ENCODE peak calls at places on chromosomes 1 and 21, in ten cellular contexts. One of them, this sample, is unnamed.

GRCh38 chr1:52976183-52977035 is 49.3 kb downstream of the SCP2 start:
- DNase-seq in coronary artery: no peak
- DNase-seq in uterus: no peak
- DNase-seq in fibroblast of pulmonary artery: no peak
- DNase-seq in nephron progenitor cell: no peak
- DNase-seq in A549: no peak
- DNase-seq in IMR-90: no peak
- DNase-seq in body of pancreas: no peak
- DNase-seq in colonic mucosa: no peak
- DNase-seq in cardiac muscle cell: no peak
- DNase-seq in this sample: no peak

GRCh38 chr1:159647616-159648015 is 60.0 kb downstream of the APCS start:
- DNase-seq in uterus: no peak
- DNase-seq in IMR-90: no peak
- DNase-seq in nephron progenitor cell: no peak
- DNase-seq in colonic mucosa: no peak
- DNase-seq in coronary artery: no peak
- DNase-seq in fibroblast of pulmonary artery: no peak
- DNase-seq in cardiac muscle cell: no peak
- DNase-seq in A549: no peak
- DNase-seq in body of pancreas: no peak
- DNase-seq in this sample: no peak

GRCh38 chr21:39121600-39122355 is 61.5 kb downstream of the PSMG1 start:
- DNase-seq in nephron progenitor cell: no peak
- DNase-seq in colonic mucosa: peak; percentile 15
- DNase-seq in cardiac muscle cell: no peak
- DNase-seq in body of pancreas: no peak
- DNase-seq in fibroblast of pulmonary artery: no peak
- DNase-seq in IMR-90: no peak
- DNase-seq in A549: no peak
- DNase-seq in uterus: no peak
- DNase-seq in coronary artery: no peak
- DNase-seq in this sample: no peak

GRCh38 chr1:25447547-25447946 is 16.9 kb downstream of the MACO1 start:
- DNase-seq in colonic mucosa: no peak
- DNase-seq in IMR-90: no peak
- DNase-seq in body of pancreas: no peak
- DNase-seq in cardiac muscle cell: no peak
- DNase-seq in A549: no peak
- DNase-seq in coronary artery: no peak
- DNase-seq in uterus: no peak
- DNase-seq in nephron progenitor cell: no peak
- DNase-seq in fibroblast of pulmonary artery: no peak
- DNase-seq in this sample: no peak

GRCh38 chr1:215749423-215749822 is 182.3 kb downstream of the KCTD3 start:
- DNase-seq in IMR-90: peak; percentile 90
- DNase-seq in cardiac muscle cell: no peak
- DNase-seq in nephron progenitor cell: no peak
- DNase-seq in uterus: no peak
- DNase-seq in coronary artery: no peak
- DNase-seq in colonic mucosa: no peak
- DNase-seq in A549: no peak
- DNase-seq in body of pancreas: no peak
- DNase-seq in fibroblast of pulmonary artery: peak; percentile 33
- DNase-seq in this sample: peak; percentile 16

GRCh38 chr1:26582053-26582835 is 52.7 kb downstream of the RPS6KA1 start:
- DNase-seq in coronary artery: no peak
- DNase-seq in colonic mucosa: no peak
- DNase-seq in nephron progenitor cell: no peak
- DNase-seq in cardiac muscle cell: no peak
- DNase-seq in body of pancreas: no peak
- DNase-seq in fibroblast of pulmonary artery: no peak
- DNase-seq in uterus: no peak
- DNase-seq in IMR-90: no peak
- DNase-seq in A549: no peak
- DNase-seq in this sample: no peak

GRCh38 chr1:221740941-221741363 is 937 bp downstream of the DUSP10 start:
- DNase-seq in nephron progenitor cell: peak; percentile 5
- DNase-seq in coronary artery: no peak
- DNase-seq in A549: no peak
- DNase-seq in cardiac muscle cell: no peak
- DNase-seq in IMR-90: peak; percentile 35
- DNase-seq in body of pancreas: peak; percentile 33
- DNase-seq in colonic mucosa: no peak
- DNase-seq in uterus: no peak
- DNase-seq in fibroblast of pulmonary artery: peak; percentile 24
- DNase-seq in this sample: no peak

GRCh38 chr1:82867781-82868180 is 1067.0 kb downstream of the ADGRL2 start:
- DNase-seq in cardiac muscle cell: no peak
- DNase-seq in coronary artery: no peak
- DNase-seq in A549: no peak
- DNase-seq in body of pancreas: no peak
- DNase-seq in colonic mucosa: no peak
- DNase-seq in IMR-90: no peak
- DNase-seq in nephron progenitor cell: no peak
- DNase-seq in uterus: no peak
- DNase-seq in fibroblast of pulmonary artery: no peak
- DNase-seq in this sample: no peak

GRCh38 chr1:97712980-97713379 is 207.9 kb downstream of the DPYD start:
- DNase-seq in A549: no peak
- DNase-seq in cardiac muscle cell: no peak
- DNase-seq in coronary artery: no peak
- DNase-seq in fibroblast of pulmonary artery: no peak
- DNase-seq in body of pancreas: no peak
- DNase-seq in IMR-90: no peak
- DNase-seq in nephron progenitor cell: no peak
- DNase-seq in colonic mucosa: no peak
- DNase-seq in uterus: no peak
- DNase-seq in this sample: no peak

GRCh38 chr1:201748331-201748730 is 80.6 kb upstream of the IPO9 start:
- DNase-seq in uterus: no peak
- DNase-seq in nephron progenitor cell: no peak
- DNase-seq in IMR-90: peak; percentile 97
- DNase-seq in coronary artery: no peak
- DNase-seq in A549: no peak
- DNase-seq in cardiac muscle cell: peak; percentile 86
- DNase-seq in fibroblast of pulmonary artery: peak; percentile 92
- DNase-seq in colonic mucosa: no peak
- DNase-seq in body of pancreas: no peak
- DNase-seq in this sample: no peak

GRCh38 chr1:235006816-235007215 is 121.8 kb downstream of the TOMM20 start:
- DNase-seq in nephron progenitor cell: no peak
- DNase-seq in IMR-90: no peak
- DNase-seq in coronary artery: no peak
- DNase-seq in A549: no peak
- DNase-seq in colonic mucosa: no peak
- DNase-seq in uterus: no peak
- DNase-seq in fibroblast of pulmonary artery: no peak
- DNase-seq in body of pancreas: no peak
- DNase-seq in cardiac muscle cell: no peak
- DNase-seq in this sample: no peak

GRCh38 chr21:43819511-43820405 is 30.4 kb downstream of the RRP1 start:
- DNase-seq in IMR-90: no peak
- DNase-seq in body of pancreas: no peak
- DNase-seq in cardiac muscle cell: no peak
- DNase-seq in colonic mucosa: no peak
- DNase-seq in uterus: no peak
- DNase-seq in nephron progenitor cell: no peak
- DNase-seq in fibroblast of pulmonary artery: no peak
- DNase-seq in coronary artery: no peak
- DNase-seq in A549: no peak
- DNase-seq in this sample: no peak

GRCh38 chr1:110011527-110012041 is 22.8 kb upstream of the STRIP1 start:
- DNase-seq in cardiac muscle cell: peak; percentile 77
- DNase-seq in colonic mucosa: peak; percentile 53
- DNase-seq in IMR-90: peak; percentile 73
- DNase-seq in fibroblast of pulmonary artery: peak; percentile 78
- DNase-seq in nephron progenitor cell: peak; percentile 13
- DNase-seq in uterus: no peak
- DNase-seq in coronary artery: no peak
- DNase-seq in body of pancreas: peak; percentile 31
- DNase-seq in A549: peak; percentile 56
- DNase-seq in this sample: peak; percentile 35

GRCh38 chr1:48450505-48450904 is 21.5 kb downstream of the SPATA6 start:
- DNase-seq in nephron progenitor cell: no peak
- DNase-seq in A549: no peak
- DNase-seq in fibroblast of pulmonary artery: peak; percentile 22
- DNase-seq in colonic mucosa: no peak
- DNase-seq in IMR-90: no peak
- DNase-seq in body of pancreas: no peak
- DNase-seq in coronary artery: no peak
- DNase-seq in cardiac muscle cell: peak; percentile 10
- DNase-seq in uterus: no peak
- DNase-seq in this sample: no peak
- TF ChIP-seq CTCF in nephron progenitor cell: no peak
- TF ChIP-seq CTCF in A549: peak; percentile 0
- TF ChIP-seq CTCF in fibroblast of pulmonary artery: peak; percentile 49
- TF ChIP-seq CTCF in colonic mucosa: peak; percentile 17
- TF ChIP-seq CTCF in IMR-90: peak; percentile 14
- TF ChIP-seq CTCF in body of pancreas: no peak
- TF ChIP-seq CTCF in coronary artery: no peak
- TF ChIP-seq CTCF in cardiac muscle cell: peak; percentile 26
- TF ChIP-seq CTCF in uterus: no peak
- TF ChIP-seq CTCF in this sample: peak; percentile 12

DNA sequence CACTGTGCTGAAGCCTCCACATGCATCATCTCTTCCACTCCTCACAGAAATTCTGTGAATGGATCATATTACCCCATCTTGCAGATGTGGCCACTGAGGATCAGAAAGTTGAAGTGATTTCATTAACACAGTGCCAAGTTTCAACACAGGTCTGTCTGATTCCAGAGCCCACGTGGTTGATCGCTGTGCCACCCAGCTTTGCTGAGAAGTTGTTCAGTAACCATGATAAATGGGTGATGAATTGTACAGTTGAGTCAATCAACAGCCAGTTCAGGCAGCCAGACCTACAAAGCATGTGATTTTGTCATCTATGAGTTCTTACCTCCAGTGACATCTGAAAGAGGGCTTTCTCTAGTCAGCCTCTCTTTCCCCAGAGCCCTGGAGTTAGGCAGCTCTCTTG is 61.8 kb upstream of the GRHL3 start:
- DNase-seq in cardiac muscle cell: no peak
- DNase-seq in nephron progenitor cell: no peak
- DNase-seq in colonic mucosa: no peak
- DNase-seq in uterus: no peak
- DNase-seq in fibroblast of pulmonary artery: no peak
- DNase-seq in coronary artery: no peak
- DNase-seq in A549: no peak
- DNase-seq in body of pancreas: no peak
- DNase-seq in IMR-90: no peak
- DNase-seq in this sample: no peak
- TF ChIP-seq CTCF in cardiac muscle cell: no peak
- TF ChIP-seq CTCF in nephron progenitor cell: no peak
- TF ChIP-seq CTCF in colonic mucosa: no peak
- TF ChIP-seq CTCF in uterus: no peak
- TF ChIP-seq CTCF in fibroblast of pulmonary artery: no peak
- TF ChIP-seq CTCF in coronary artery: no peak
- TF ChIP-seq CTCF in A549: no peak
- TF ChIP-seq CTCF in body of pancreas: no peak
- TF ChIP-seq CTCF in IMR-90: no peak
- TF ChIP-seq CTCF in this sample: no peak

DNA sequence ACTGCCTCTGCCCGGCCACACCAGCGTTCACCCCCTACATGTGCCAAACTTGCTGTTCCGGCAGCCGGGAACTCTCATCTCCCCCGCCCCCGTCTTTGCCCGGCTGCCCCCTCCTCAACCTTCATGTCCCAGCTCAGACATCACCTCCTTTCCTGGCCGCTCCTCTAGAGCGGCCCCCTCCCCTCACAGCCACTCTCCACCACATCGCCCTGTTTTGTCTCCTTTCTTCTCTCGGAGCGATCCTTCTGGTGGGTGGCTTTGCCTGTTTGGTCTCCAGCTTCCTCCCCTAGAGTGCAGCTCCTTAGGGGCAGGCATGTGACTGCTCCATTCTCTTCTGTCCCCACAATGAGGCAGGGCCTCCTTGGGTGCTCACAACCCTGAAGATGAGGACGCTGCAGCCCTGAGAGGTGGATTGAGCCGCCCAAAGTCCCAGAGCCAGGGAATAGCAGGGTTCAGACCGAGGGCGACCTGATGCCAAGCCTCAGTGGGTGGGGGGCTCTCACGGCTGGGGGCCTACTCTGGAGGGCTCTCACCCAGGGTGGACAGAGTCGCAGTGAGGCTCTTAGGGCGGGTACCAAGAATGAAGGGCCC is 44.9 kb upstream of the ECE1 start:
- DNase-seq in colonic mucosa: no peak
- DNase-seq in coronary artery: peak; percentile 77
- DNase-seq in body of pancreas: no peak
- DNase-seq in uterus: no peak
- DNase-seq in fibroblast of pulmonary artery: no peak
- DNase-seq in cardiac muscle cell: no peak
- DNase-seq in A549: no peak
- DNase-seq in nephron progenitor cell: no peak
- DNase-seq in IMR-90: no peak
- DNase-seq in this sample: no peak
- TF ChIP-seq CTCF in colonic mucosa: no peak
- TF ChIP-seq CTCF in coronary artery: no peak
- TF ChIP-seq CTCF in body of pancreas: no peak
- TF ChIP-seq CTCF in uterus: no peak
- TF ChIP-seq CTCF in fibroblast of pulmonary artery: no peak
- TF ChIP-seq CTCF in cardiac muscle cell: no peak
- TF ChIP-seq CTCF in A549: no peak
- TF ChIP-seq CTCF in nephron progenitor cell: no peak
- TF ChIP-seq CTCF in IMR-90: no peak
- TF ChIP-seq CTCF in this sample: no peak

DNA sequence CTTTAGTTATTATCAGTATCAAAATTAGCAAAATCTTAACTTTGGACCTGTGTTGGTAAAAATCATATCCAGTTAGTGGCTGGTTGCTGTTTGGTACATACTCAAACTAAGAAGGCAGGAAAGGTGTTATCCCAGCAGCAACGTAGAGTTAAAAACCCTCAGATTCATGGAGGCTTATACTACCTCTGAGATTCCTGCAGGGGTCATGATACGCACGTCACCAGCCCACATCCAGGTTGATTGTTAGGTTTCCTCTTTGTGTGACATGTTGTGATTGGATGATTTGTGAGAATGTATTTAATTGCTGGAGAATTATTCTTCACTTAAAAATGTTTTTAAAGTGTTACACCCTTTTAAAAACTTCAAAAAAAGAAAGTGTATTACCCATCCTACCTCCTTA is 423.3 kb upstream of the ADGRL2 start:
- DNase-seq in fibroblast of pulmonary artery: no peak
- DNase-seq in coronary artery: no peak
- DNase-seq in body of pancreas: no peak
- DNase-seq in colonic mucosa: peak; percentile 23
- DNase-seq in cardiac muscle cell: no peak
- DNase-seq in A549: no peak
- DNase-seq in IMR-90: no peak
- DNase-seq in nephron progenitor cell: no peak
- DNase-seq in uterus: no peak
- DNase-seq in this sample: no peak
- TF ChIP-seq CTCF in fibroblast of pulmonary artery: no peak
- TF ChIP-seq CTCF in coronary artery: no peak
- TF ChIP-seq CTCF in body of pancreas: no peak
- TF ChIP-seq CTCF in colonic mucosa: no peak
- TF ChIP-seq CTCF in cardiac muscle cell: no peak
- TF ChIP-seq CTCF in A549: no peak
- TF ChIP-seq CTCF in IMR-90: no peak
- TF ChIP-seq CTCF in nephron progenitor cell: no peak
- TF ChIP-seq CTCF in uterus: no peak
- TF ChIP-seq CTCF in this sample: no peak

This sample was measured in AG09319.